ENCODE peak calls at places on chromosome X, in six cellular contexts. L is HCT116, B is GM12878, F is H1, R is K562, V is HepG2. C is an unnamed sample. For H4K20me1, the result is how much of the 10 kb centered on the place peaks cover.

GRCh38 chrX:46959101-46959500 is 46.9 kb downstream of the JADE3 start:
- DNase-seq in L (no peak), B (no peak), F (no peak), R (no peak), V (no peak), C (no peak)

GRCh38 chrX:100994352-100995281 is 25.1 kb downstream of the ARL13A start:
- DNase-seq in L (peak), B (peak), F (no peak), R (peak), V (peak), C (no peak)

GRCh38 chrX:153004780-153005179 is 10.9 kb upstream of the PNMA5 start:
- DNase-seq in L (no peak), B (no peak), F (no peak), R (no peak), V (no peak), C (no peak)

GRCh38 chrX:77264490-77264889 is 182.7 kb upstream of the FGF16 start:
- DNase-seq in L (no peak), B (no peak), F (no peak), R (no peak), V (no peak), C (no peak)

GRCh38 chrX:78540171-78540570 is 119.0 kb downstream of the RTL3 start:
- DNase-seq in L (no peak), B (no peak), F (no peak), R (no peak), V (no peak), C (no peak)

GRCh38 chrX:21944136-21944615 is 3.7 kb downstream of the SMS start:
- DNase-seq in L (no peak), B (no peak), F (no peak), R (no peak), V (no peak), C (no peak)

GRCh38 chrX:2471641-2472040 is 29.1 kb downstream of the DHRSX start:
- DNase-seq in L (no peak), B (no peak), F (no peak), R (no peak), V (no peak), C (no peak)

GRCh38 chrX:152601848-152602616 is 35.7 kb upstream of the GABRQ start:
- DNase-seq in L (peak), B (no peak), F (no peak), R (peak), V (peak), C (peak)

GRCh38 chrX:7996414-7996813 is 69.2 kb upstream of the PNPLA4 start:
- DNase-seq in L (no peak), B (no peak), F (no peak), R (peak), V (peak), C (peak)

GRCh38 chrX:19958530-19959486 is 32.1 kb downstream of the BCLAF3 start:
- DNase-seq in L (no peak), B (no peak), F (no peak), R (no peak), V (peak), C (no peak)

GRCh38 chrX:150464001-150464400 is 100.9 kb downstream of the MAMLD1 start:
- DNase-seq in L (no peak), B (no peak), F (no peak), R (no peak), V (no peak), C (no peak)

GRCh38 chrX:149516604-149517003 is 11.5 kb upstream of the IDS start:
- DNase-seq in L (no peak), B (no peak), F (no peak), R (peak), V (no peak), C (no peak)

GRCh38 chrX:119375561-119375960 is 23.6 kb upstream of the SLC25A43 start:
- DNase-seq in L (no peak), B (no peak), F (no peak), R (no peak), V (no peak), C (no peak)

GRCh38 chrX:113124693-113125092 is 284.1 kb upstream of the AMOT start:
- DNase-seq in L (no peak), B (no peak), F (no peak), R (no peak), V (no peak), C (no peak)

GRCh38 chrX:41145920-41146608 is 60.8 kb downstream of the USP9X start:
- DNase-seq in L (peak), B (no peak), F (no peak), R (no peak), V (no peak), C (no peak)

GRCh38 chrX:70168238-70169188 is 8.8 kb upstream of the DGAT2L6 start:
- DNase-seq in L (peak), B (no peak), F (peak), R (peak), V (peak), C (no peak)

GRCh38 chrX:45601052-45601451 is 400.4 kb upstream of the DIPK2B start:
- DNase-seq in L (no peak), B (no peak), F (peak), R (no peak), V (no peak), C (no peak)

GRCh38 chrX:15600071-15600470 is 689 bp downstream of the ACE2 start:
- DNase-seq in L (no peak), B (no peak), F (no peak), R (no peak), V (no peak), C (no peak)

GRCh38 chrX:106039920-106040319 is 1.4 kb upstream of the SERPINA7 start:
- DNase-seq in L (peak), B (no peak), F (no peak), R (no peak), V (peak), C (no peak)

GRCh38 chrX:115531818-115532403 is 29.1 kb upstream of the PLS3 start:
- DNase-seq in L (no peak), B (no peak), F (no peak), R (no peak), V (no peak), C (no peak)

GRCh38 chrX:37509349-37509748 is 62.1 kb upstream of the LANCL3 start:
- DNase-seq in L (no peak), B (no peak), F (no peak), R (no peak), V (no peak), C (no peak)

GRCh38 chrX:106177106-106177981 is 9.2 kb downstream of the PWWP3B start:
- DNase-seq in L (no peak), B (no peak), F (peak), R (no peak), V (no peak), C (no peak)

GRCh38 chrX:25872786-25873185 is 265.4 kb upstream of the MAGEB18 start:
- DNase-seq in L (no peak), B (no peak), F (no peak), R (no peak), V (no peak), C (no peak)

GRCh38 chrX:38044682-38045081 is 38.3 kb downstream of the SYTL5 start:
- DNase-seq in L (no peak), B (no peak), F (no peak), R (no peak), V (no peak), C (no peak)

GRCh38 chrX:107629533-107629909 is 1.2 kb downstream of the PRPS1 start:
- DNase-seq in L (no peak), B (no peak), F (no peak), R (peak), V (peak), C (peak)

GRCh38 chrX:153777261-153778090 is 3.4 kb upstream of the SRPK3 start:
- DNase-seq in L (no peak), B (no peak), F (no peak), R (no peak), V (no peak), C (peak)

GRCh38 chrX:57286507-57287251 is at the start of gene FAAH2:
- DNase-seq in L (peak), B (peak), F (no peak), R (peak), V (peak), C (no peak)

GRCh38 chrX:12065251-12065650 is 73.0 kb upstream of the FRMPD4 start:
- DNase-seq in L (no peak), B (no peak), F (peak), R (no peak), V (no peak), C (no peak)

GRCh38 chrX:2696698-2697215 is 5.7 kb downstream of the CD99 start:
- DNase-seq in L (no peak), B (peak), F (no peak), R (no peak), V (no peak), C (no peak)

GRCh38 chrX:71558920-71559319 is 19.3 kb upstream of the GCNA start:
- DNase-seq in L (no peak), B (no peak), F (no peak), R (no peak), V (no peak), C (no peak)
- H4K20me1 ChIP-seq in L (under half), B (under half), F (under half), R (under half), V (under half), C (under half)

GRCh38 chrX:10759400-10759799 is 139.0 kb upstream of the MID1 start:
- DNase-seq in L (no peak), B (no peak), F (peak), R (no peak), V (no peak), C (no peak)

GRCh38 chrX:10755477-10756334 is 135.3 kb upstream of the MID1 start:
- DNase-seq in L (no peak), B (no peak), F (peak), R (no peak), V (no peak), C (no peak)

GRCh38 chrX:10756365-10756915 is 136.1 kb upstream of the MID1 start:
- DNase-seq in L (peak), B (no peak), F (no peak), R (no peak), V (no peak), C (no peak)

GRCh38 chrX:10761447-10761846 is 141.1 kb upstream of the MID1 start:
- DNase-seq in L (no peak), B (no peak), F (no peak), R (no peak), V (no peak), C (no peak)
- TF ChIP-seq SIN3A in L (no peak), B (no peak), F (no peak), R (no peak), V (no peak), C (no peak)

GRCh38 chrX:74449322-74449936 is 28.1 kb downstream of the SLC16A2 start:
- DNase-seq in L (peak), B (no peak), F (no peak), R (no peak), V (no peak), C (no peak)
- TF ChIP-seq JUND in L (no peak), B (no peak), F (no peak), R (no peak), V (no peak), C (no peak)

DNA sequence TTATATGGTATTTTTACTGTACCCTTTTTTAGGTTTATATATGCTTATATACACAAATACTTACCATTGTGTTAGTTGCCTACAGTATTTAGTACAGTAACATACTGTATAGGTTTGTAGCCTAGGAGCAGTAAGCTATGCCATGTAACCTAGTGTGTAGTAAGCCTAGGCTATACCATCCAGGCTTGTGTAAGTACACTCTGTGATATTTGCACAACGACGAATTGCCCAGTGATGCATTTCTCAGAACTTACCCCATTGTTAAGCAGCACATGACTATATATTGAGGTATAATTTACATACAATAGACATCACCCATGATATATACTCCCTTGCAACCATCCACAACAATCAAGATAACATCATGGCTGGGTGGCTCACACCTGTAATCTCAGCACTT is 40.1 kb downstream of the STAG2 start:
- DNase-seq in L (no peak), B (no peak), F (no peak), R (no peak), V (peak), C (no peak)
- H4K20me1 ChIP-seq in L (under half), B (under half), F (under half), R (under half), V (under half), C (half or more)

GRCh38 chrX:6941041-6941440 is 206.5 kb upstream of the STS start:
- DNase-seq in L (no peak), B (no peak), F (no peak), R (no peak), V (no peak), C (no peak)
- TF ChIP-seq SIN3A in L (no peak), B (no peak), F (no peak), R (no peak), V (no peak), C (no peak)

GRCh38 chrX:32852203-32852602 is 359.1 kb downstream of the DMD start:
- DNase-seq in L (no peak), B (no peak), F (no peak), R (no peak), V (no peak), C (no peak)
- TF ChIP-seq JUND in L (no peak), B (no peak), F (no peak), R (no peak), V (no peak), C (no peak)

GRCh38 chrX:123971963-123972362 is 10.5 kb downstream of the STAG2 start:
- DNase-seq in L (no peak), B (no peak), F (no peak), R (no peak), V (no peak), C (no peak)

GRCh38 chrX:123975180-123975579 is 13.7 kb downstream of the STAG2 start:
- DNase-seq in L (no peak), B (no peak), F (no peak), R (no peak), V (no peak), C (no peak)

DNA sequence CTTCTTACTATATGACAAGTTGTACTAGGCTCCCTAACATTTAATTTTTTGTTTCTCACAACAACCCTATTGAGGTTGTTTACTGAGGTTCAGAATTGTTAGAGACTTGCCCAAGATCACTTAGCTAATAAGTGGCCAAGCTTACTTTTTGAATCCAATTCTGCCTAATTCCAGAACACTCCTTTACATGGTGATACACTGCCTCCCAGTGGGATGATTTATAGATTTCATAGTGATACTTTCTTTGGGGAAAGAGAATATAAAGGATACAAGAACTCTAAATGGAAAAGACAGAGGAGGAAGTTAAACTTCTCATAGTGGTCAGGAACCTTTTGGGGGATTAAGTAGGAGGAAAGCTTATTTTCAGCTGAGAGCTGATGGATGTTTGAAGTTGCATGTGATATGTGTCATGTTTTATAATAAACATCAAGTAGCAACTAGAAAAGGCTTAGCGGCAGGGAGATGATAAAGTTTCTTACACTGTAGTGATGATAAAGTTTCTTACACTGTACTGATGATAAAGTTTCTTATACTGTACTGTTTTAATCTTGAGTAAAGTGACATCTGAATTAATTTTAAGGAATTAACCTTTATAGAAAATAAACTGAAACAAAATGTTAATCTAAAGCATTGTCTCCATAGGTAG is 15.3 kb downstream of the STAG2 start:
- DNase-seq in L (no peak), B (no peak), F (no peak), R (peak), V (peak), C (peak)
- H4K20me1 ChIP-seq in L (under half), B (under half), F (under half), R (under half), V (under half), C (half or more)

GRCh38 chrX:17527932-17528331 is 152.9 kb downstream of the NHS start:
- DNase-seq in L (no peak), B (no peak), F (no peak), R (no peak), V (no peak), C (no peak)

GRCh38 chrX:17525266-17525665 is 150.3 kb downstream of the NHS start:
- DNase-seq in L (no peak), B (no peak), F (no peak), R (no peak), V (no peak), C (no peak)

GRCh38 chrX:17529349-17529748 is 154.3 kb downstream of the NHS start:
- DNase-seq in L (no peak), B (no peak), F (no peak), R (no peak), V (no peak), C (no peak)

GRCh38 chrX:17525762-17526555 is 151.0 kb downstream of the NHS start:
- DNase-seq in L (no peak), B (no peak), F (no peak), R (no peak), V (no peak), C (no peak)

DNA sequence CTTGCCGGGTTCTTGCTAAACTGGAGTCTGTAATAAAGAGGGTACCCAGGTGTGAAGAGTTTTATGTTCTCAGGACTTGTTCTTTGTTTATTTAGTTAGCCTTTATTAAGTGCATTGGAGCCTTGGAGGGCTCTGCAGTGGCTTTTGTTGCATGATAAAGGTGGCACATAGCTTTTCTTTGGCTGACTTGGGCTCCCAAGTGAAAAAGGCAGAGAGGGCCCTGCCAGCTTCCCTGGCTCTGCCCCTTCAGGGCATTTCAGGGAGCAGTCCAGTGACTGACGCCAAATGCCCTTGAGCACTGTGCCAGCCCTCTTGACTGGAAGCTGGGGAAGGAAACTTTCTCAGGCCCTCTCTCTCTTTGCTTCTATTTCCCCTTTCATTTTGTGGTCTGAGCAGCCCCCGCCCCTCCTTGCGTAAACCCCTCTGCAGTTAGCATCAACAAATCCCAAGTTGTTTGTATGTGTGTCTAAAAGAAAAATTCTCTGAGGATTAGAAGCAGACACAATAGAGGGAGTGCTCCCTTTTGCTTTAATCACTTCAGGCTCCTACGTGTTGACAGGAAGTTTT is 152.2 kb downstream of the NHS start:
- DNase-seq in L (no peak), B (no peak), F (no peak), R (no peak), V (no peak), C (no peak)
- TF ChIP-seq SIN3A in L (no peak), B (no peak), F (no peak), R (no peak), V (no peak), C (no peak)